ENCODE peak calls at places on chromosomes 16 and 17, in ten cellular contexts. K, A, Q, X, W, N, H, U, B and S are unnamed samples.

GRCh38 chr17:29292992-29293889 is 707 bp downstream of the NUFIP2 start:
- DNase-seq in K (peak; percentile 44), A (peak; percentile 84), Q (peak; percentile 67), X (peak; percentile 76), W (no peak), N (peak; percentile 83), H (peak; percentile 41), U (peak; percentile 84), B (peak; percentile 87), S (peak; percentile 27)

GRCh38 chr16:68599586-68599985 is 45.5 kb upstream of the CDH3 start:
- DNase-seq in K (no peak), A (peak; percentile 36), Q (no peak), X (no peak), W (no peak), N (no peak), H (no peak), U (no peak), B (no peak), S (no peak)

GRCh38 chr16:55406651-55407050 is 72.3 kb upstream of the MMP2 start:
- DNase-seq in K (no peak), A (no peak), Q (no peak), X (no peak), W (no peak), N (no peak), H (no peak), U (no peak), B (no peak), S (no peak)

GRCh38 chr17:68733241-68734176 is 132.3 kb upstream of the FAM20A start:
- DNase-seq in K (no peak), A (peak; percentile 33), Q (no peak), X (no peak), W (no peak), N (peak; percentile 73), H (no peak), U (peak; percentile 60), B (no peak), S (no peak)

GRCh38 chr16:88306860-88307545 is 75.8 kb upstream of the ZNF469 start:
- DNase-seq in K (no peak), A (no peak), Q (no peak), X (no peak), W (no peak), N (peak; percentile 64), H (peak; percentile 28), U (peak; percentile 95), B (no peak), S (no peak)

GRCh38 chr17:44900894-44901293 is 1.6 kb upstream of the EFTUD2 start:
- DNase-seq in K (no peak), A (no peak), Q (no peak), X (no peak), W (no peak), N (peak; percentile 59), H (no peak), U (peak; percentile 89), B (no peak), S (peak; percentile 76)

GRCh38 chr16:80058236-80058635 is 457.7 kb upstream of the MAF start:
- DNase-seq in K (no peak), A (no peak), Q (no peak), X (no peak), W (no peak), N (peak; percentile 44), H (no peak), U (no peak), B (no peak), S (no peak)

GRCh38 chr16:57041182-57042156 is 50.9 kb upstream of the CPNE2 start:
- DNase-seq in K (peak; percentile 61), A (no peak), Q (no peak), X (peak; percentile 83), W (no peak), N (no peak), H (no peak), U (no peak), B (peak; percentile 89), S (no peak)

GRCh38 chr16:4494746-4495490 is 18.7 kb downstream of the HMOX2 start:
- DNase-seq in K (no peak), A (no peak), Q (no peak), X (no peak), W (peak; percentile 81), N (no peak), H (peak; percentile 67), U (peak; percentile 83), B (no peak), S (peak; percentile 58)

GRCh38 chr17:55152236-55152635 is 112.5 kb upstream of the HLF start:
- DNase-seq in K (no peak), A (no peak), Q (no peak), X (no peak), W (no peak), N (peak; percentile 14), H (no peak), U (no peak), B (no peak), S (no peak)

GRCh38 chr17:44780845-44781480 is 22.2 kb downstream of the ADAM11 start:
- DNase-seq in K (no peak), A (no peak), Q (peak; percentile 9), X (no peak), W (no peak), N (no peak), H (no peak), U (no peak), B (no peak), S (no peak)

GRCh38 chr17:29862951-29863350 is 67.1 kb downstream of the SSH2 start:
- DNase-seq in K (no peak), A (no peak), Q (no peak), X (no peak), W (no peak), N (no peak), H (no peak), U (no peak), B (no peak), S (no peak)

DNA sequence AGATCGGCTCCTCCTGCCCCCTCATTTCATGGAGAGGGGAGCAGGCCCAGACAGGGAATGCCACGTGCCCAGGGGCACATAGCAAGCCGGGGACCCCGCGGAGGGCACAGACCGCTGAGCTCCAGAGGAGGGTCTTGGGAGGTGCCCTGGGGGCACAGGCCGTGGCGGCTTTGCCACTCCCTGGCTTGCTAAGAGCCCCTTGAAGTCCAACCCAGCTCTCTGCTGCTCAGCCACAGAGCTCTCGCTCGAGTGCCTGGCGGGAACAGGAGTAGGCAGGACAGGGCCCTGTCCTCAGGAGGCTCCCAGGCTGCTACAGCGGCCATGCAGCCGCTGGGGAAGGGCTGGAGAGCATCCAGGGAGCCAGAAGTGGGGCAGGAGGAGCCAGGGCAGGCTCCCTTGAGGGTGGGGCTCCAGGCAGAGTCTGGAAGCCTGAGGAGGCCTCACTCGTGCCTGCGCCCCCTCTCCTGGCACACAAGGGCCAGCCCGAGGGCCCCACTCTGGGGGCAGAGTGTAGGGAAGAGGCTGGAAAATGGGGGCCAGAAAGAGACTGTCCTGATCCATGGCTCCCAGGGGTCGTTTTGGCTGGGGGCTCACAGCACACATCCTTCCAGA is 4.4 kb upstream of the RAB26 start:
- DNase-seq in K (no peak), A (peak; percentile 4), Q (no peak), X (no peak), W (no peak), N (peak; percentile 5), H (no peak), U (no peak), B (no peak), S (no peak)
- H3K9me2 ChIP-seq in K (no peaks in the 10 kb centered on the region), A (no peaks in the 10 kb centered on the region), Q (no peaks in the 10 kb centered on the region), X (no peaks in the 10 kb centered on the region), W (no peaks in the 10 kb centered on the region), N (no peaks in the 10 kb centered on the region), H (no peaks in the 10 kb centered on the region), U (no peaks in the 10 kb centered on the region), B (no peaks in the 10 kb centered on the region), S (no peaks in the 10 kb centered on the region)

DNA sequence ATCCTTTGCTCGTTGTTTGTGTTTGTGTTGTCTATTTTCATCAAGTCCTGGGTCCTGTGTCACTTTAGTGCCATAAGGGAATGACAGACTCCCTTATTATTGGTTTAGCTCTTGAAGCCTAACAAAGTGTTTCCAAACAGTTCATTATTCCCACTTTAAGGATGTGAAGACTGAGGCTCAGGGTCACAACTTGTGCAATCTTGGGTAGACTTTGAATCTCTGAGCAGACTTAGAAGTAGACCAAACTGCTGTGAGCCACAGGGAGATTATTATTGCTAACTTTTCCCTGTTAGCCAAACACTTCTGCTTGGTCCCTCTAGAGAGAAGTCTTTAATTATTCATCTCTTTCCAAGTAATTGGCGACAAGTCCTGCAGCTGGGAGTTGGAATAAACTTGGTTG is 31.8 kb downstream of the PRKCB start:
- DNase-seq in K (no peak), A (no peak), Q (no peak), X (no peak), W (no peak), N (no peak), H (no peak), U (no peak), B (no peak), S (no peak)
- H3K4me1 ChIP-seq in K (peaks cover 13% of the 10 kb centered on the region), A (peaks cover 12% of the 10 kb centered on the region), Q (no peaks in the 10 kb centered on the region), X (peaks cover 50% of the 10 kb centered on the region), W (no peaks in the 10 kb centered on the region), N (no peaks in the 10 kb centered on the region), H (no peaks in the 10 kb centered on the region), U (no peaks in the 10 kb centered on the region), B (peaks cover 44% of the 10 kb centered on the region), S (no peaks in the 10 kb centered on the region)

GRCh38 chr17:82944990-82945389 is 105.2 kb upstream of the ZNF750 start:
- DNase-seq in K (no peak), A (no peak), Q (no peak), X (peak; percentile 37), W (no peak), N (no peak), H (no peak), U (no peak), B (peak; percentile 55), S (no peak)
- H3K9me2 ChIP-seq in K (no peaks in the 10 kb centered on the region), A (no peaks in the 10 kb centered on the region), Q (no peaks in the 10 kb centered on the region), X (no peaks in the 10 kb centered on the region), W (no peaks in the 10 kb centered on the region), N (no peaks in the 10 kb centered on the region), H (no peaks in the 10 kb centered on the region), U (no peaks in the 10 kb centered on the region), B (no peaks in the 10 kb centered on the region), S (no peaks in the 10 kb centered on the region)

DNA sequence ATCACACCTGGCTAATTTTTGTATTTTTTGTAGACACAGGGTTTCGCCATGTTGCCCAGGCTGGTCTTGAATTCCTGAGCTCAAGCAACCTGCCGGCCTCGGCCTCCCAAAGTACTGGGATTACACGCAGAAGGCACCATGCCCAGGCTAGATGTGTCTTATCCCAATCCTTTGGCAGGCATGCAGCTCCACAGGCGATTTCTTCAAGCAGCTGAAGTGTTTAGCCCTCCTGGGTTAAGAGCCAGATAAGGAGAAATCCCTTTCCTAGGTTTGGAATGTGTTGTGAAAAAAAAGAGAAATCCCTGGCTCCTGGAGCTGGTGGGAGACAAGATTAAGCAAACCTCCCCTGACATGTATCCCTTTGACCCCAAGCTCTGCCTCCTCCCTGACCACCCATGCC is 2.1 kb upstream of the NHERF1 start:
- DNase-seq in K (no peak), A (no peak), Q (no peak), X (no peak), W (no peak), N (no peak), H (no peak), U (no peak), B (no peak), S (no peak)
- H3K4me1 ChIP-seq in K (peaks cover 34% of the 10 kb centered on the region), A (peaks cover 56% of the 10 kb centered on the region), Q (peaks cover 23% of the 10 kb centered on the region), X (peaks cover 59% of the 10 kb centered on the region), W (peaks cover 42% of the 10 kb centered on the region), N (peaks cover 42% of the 10 kb centered on the region), H (peaks cover 45% of the 10 kb centered on the region), U (no peaks in the 10 kb centered on the region), B (peaks cover 29% of the 10 kb centered on the region), S (peaks cover 26% of the 10 kb centered on the region)

GRCh38 chr17:72411124-72411563 is 290.3 kb downstream of the SOX9 start:
- DNase-seq in K (no peak), A (no peak), Q (no peak), X (no peak), W (no peak), N (no peak), H (peak; percentile 81), U (no peak), B (peak; percentile 61), S (peak; percentile 95)
- H3K9me2 ChIP-seq in K (no peaks in the 10 kb centered on the region), A (no peaks in the 10 kb centered on the region), Q (no peaks in the 10 kb centered on the region), X (no peaks in the 10 kb centered on the region), W (no peaks in the 10 kb centered on the region), N (no peaks in the 10 kb centered on the region), H (no peaks in the 10 kb centered on the region), U (no peaks in the 10 kb centered on the region), B (no peaks in the 10 kb centered on the region), S (no peaks in the 10 kb centered on the region)

GRCh38 chr17:63694229-63694973 is 5.5 kb downstream of the LIMD2 start:
- DNase-seq in K (no peak), A (peak; percentile 64), Q (peak; percentile 84), X (peak; percentile 37), W (no peak), N (no peak), H (no peak), U (no peak), B (peak; percentile 50), S (no peak)
- H3K4me1 ChIP-seq in K (peaks cover 5% of the 10 kb centered on the region), A (peaks cover 17% of the 10 kb centered on the region), Q (peaks cover 53% of the 10 kb centered on the region), X (peaks cover 38% of the 10 kb centered on the region), W (peaks cover 21% of the 10 kb centered on the region), N (peaks cover 7% of the 10 kb centered on the region), H (no peaks in the 10 kb centered on the region), U (no peaks in the 10 kb centered on the region), B (peaks cover 41% of the 10 kb centered on the region), S (peaks cover 7% of the 10 kb centered on the region)